ENCODE peak calls at places on chromosome 2, in ten cellular contexts. D, Q, E, I, X, H, B, S, W and V are unnamed samples.

GRCh38 chr2:190408538-190409271 is 550 bp downstream of the MFSD6 start:
- DNase-seq in Q (peak; percentile 62), H (peak; percentile 75), I (peak; percentile 51), W (peak; percentile 48), S (peak; percentile 55), B (peak; percentile 51), X (peak; percentile 74), D (peak; percentile 80), E (peak; percentile 43), V (peak; percentile 57)

GRCh38 chr2:128291161-128291843 is 27.4 kb downstream of the HS6ST1 start:
- DNase-seq in I (no peak), W (peak; percentile 44), B (no peak), E (peak; percentile 14), S (no peak), D (no peak), H (no peak), Q (no peak), X (no peak), V (no peak)

GRCh38 chr2:54708584-54709340 is 14.7 kb upstream of the EML6 start:
- DNase-seq in B (no peak), E (peak; percentile 23), X (peak; percentile 62), S (peak; percentile 42), H (no peak), W (peak; percentile 43), D (no peak), Q (peak; percentile 57), I (peak; percentile 42), V (no peak)

GRCh38 chr2:3680548-3681345 is 22.6 kb upstream of the DCDC2C start:
- DNase-seq in X (no peak), Q (no peak), E (no peak), D (no peak), I (no peak), B (no peak), W (no peak), S (no peak), H (no peak), V (no peak)

GRCh38 chr2:119629323-119629825 is 49.6 kb upstream of the TMEM177 start:
- DNase-seq in X (no peak), W (no peak), D (no peak), Q (no peak), H (no peak), B (no peak), E (no peak), S (no peak), I (no peak), V (no peak)

GRCh38 chr2:30271300-30271699 is 40.0 kb downstream of the LBH start:
- DNase-seq in I (no peak), D (no peak), X (no peak), W (no peak), S (no peak), E (no peak), H (no peak), B (no peak), Q (no peak), V (no peak)

GRCh38 chr2:224796695-224797305 is 80.6 kb upstream of the CCDC195 start:
- DNase-seq in B (no peak), H (no peak), W (no peak), Q (no peak), E (no peak), X (no peak), S (no peak), D (no peak), I (no peak), V (no peak)

GRCh38 chr2:163665817-163666216 is 70.0 kb downstream of the FIGN start:
- DNase-seq in I (no peak), S (peak; percentile 37), H (no peak), W (no peak), B (no peak), Q (no peak), D (no peak), E (no peak), X (no peak), V (no peak)

GRCh38 chr2:50783116-50783515 is 248.8 kb downstream of the NRXN1 start:
- DNase-seq in S (no peak), D (no peak), E (no peak), B (no peak), H (no peak), W (no peak), I (no peak), Q (no peak), X (no peak), V (no peak)

GRCh38 chr2:201900362-201900761 is 94.0 kb downstream of the CDK15 start:
- DNase-seq in B (no peak), S (peak; percentile 44), H (no peak), D (no peak), X (peak; percentile 37), E (no peak), I (no peak), W (no peak), Q (no peak), V (no peak)

GRCh38 chr2:220949476-220949875 is 622.6 kb downstream of the EPHA4 start:
- DNase-seq in E (no peak), Q (no peak), S (no peak), I (no peak), W (no peak), D (no peak), H (no peak), X (no peak), B (no peak), V (no peak)

GRCh38 chr2:44155577-44156446 is 12.9 kb upstream of the PPM1B start:
- DNase-seq in Q (no peak), I (no peak), S (peak; percentile 8), B (no peak), H (no peak), D (no peak), W (no peak), E (no peak), X (no peak), V (peak; percentile 59)

GRCh38 chr2:20457027-20457426 is 10.2 kb downstream of the RHOB start:
- DNase-seq in W (no peak), H (no peak), I (no peak), B (no peak), S (peak; percentile 61), Q (no peak), D (peak; percentile 54), E (no peak), X (no peak), V (no peak)

GRCh38 chr2:166375736-166376487 is at the start of gene SCN9A:
- DNase-seq in H (no peak), D (peak; percentile 77), S (peak; percentile 85), Q (peak; percentile 85), B (peak; percentile 87), I (peak; percentile 94), E (peak; percentile 69), W (peak; percentile 70), X (peak; percentile 73), V (peak; percentile 88)

DNA sequence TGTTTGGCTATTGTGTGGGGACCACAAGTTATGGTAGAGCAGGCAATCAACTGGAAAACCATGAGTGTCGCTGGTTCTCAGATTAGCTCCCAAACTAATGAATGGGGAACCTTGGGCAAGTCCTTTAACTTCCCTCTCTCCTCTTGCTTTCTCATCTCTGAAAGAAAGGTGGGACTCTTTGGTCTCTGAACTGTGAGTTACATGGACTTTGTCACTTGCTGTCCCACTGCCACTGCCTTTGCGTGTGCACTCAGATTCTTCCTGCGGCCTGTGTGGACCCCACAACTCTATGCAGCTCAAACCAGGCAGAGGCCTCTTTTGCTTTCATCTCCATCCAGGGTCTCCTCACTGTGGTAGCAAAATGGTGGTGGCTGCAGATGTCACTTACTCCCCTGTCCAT is 86.7 kb downstream of the RNF144A start:
- DNase-seq in E (no peak), B (no peak), D (no peak), Q (no peak), W (no peak), X (no peak), S (no peak), I (no peak), H (no peak), V (no peak)
- H3K4me1 ChIP-seq in E (peaks cover 45% of the 10 kb centered on the region), B (no peaks in the 10 kb centered on the region), D (no peaks in the 10 kb centered on the region), Q (peaks cover 22% of the 10 kb centered on the region), W (no peaks in the 10 kb centered on the region), X (no peaks in the 10 kb centered on the region), S (no peaks in the 10 kb centered on the region), I (no peaks in the 10 kb centered on the region), H (no peaks in the 10 kb centered on the region), V (no peaks in the 10 kb centered on the region)

DNA sequence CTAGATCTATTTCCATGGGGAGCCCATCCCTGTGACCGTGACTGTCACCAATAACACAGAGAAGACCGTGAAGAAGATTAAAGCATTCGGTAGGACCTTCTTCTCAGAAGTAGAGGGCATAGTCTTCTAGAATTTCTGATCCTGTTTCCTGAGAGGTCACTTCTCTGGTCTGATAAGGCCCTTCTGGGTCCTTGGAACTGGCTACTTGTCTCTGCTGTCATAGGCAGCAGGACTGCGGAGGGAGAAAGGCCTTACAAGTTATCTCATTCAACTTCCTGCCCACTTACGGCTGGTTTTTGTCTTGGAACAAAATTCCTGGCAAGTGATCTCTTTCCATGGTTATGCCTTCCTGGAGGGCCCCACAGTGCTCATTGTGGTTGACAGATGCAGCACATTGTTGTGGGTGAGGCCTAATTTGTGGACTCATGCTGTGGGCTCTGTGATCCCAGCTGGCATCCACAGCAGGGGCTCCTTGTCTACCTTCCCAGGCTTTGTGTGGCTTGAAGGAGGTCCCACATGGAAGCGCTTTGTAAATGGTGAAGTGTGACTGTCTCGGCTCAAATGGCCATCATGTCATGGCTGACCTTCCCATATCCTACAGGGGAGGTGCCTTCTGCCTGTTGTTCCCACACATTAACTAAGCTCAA is 22.0 kb downstream of the SAG start:
- DNase-seq in S (peak; percentile 9), W (no peak), B (no peak), H (no peak), I (peak; percentile 59), D (no peak), Q (no peak), X (no peak), E (no peak), V (no peak)
- H3K27me3 ChIP-seq in S (peaks cover 19% of the 10 kb centered on the region), W (no peaks in the 10 kb centered on the region), B (no peaks in the 10 kb centered on the region), H (no peaks in the 10 kb centered on the region), I (peaks cover 100% of the 10 kb centered on the region), D (no peaks in the 10 kb centered on the region), Q (no peaks in the 10 kb centered on the region), X (no peaks in the 10 kb centered on the region), E (no peaks in the 10 kb centered on the region), V (no peaks in the 10 kb centered on the region)

DNA sequence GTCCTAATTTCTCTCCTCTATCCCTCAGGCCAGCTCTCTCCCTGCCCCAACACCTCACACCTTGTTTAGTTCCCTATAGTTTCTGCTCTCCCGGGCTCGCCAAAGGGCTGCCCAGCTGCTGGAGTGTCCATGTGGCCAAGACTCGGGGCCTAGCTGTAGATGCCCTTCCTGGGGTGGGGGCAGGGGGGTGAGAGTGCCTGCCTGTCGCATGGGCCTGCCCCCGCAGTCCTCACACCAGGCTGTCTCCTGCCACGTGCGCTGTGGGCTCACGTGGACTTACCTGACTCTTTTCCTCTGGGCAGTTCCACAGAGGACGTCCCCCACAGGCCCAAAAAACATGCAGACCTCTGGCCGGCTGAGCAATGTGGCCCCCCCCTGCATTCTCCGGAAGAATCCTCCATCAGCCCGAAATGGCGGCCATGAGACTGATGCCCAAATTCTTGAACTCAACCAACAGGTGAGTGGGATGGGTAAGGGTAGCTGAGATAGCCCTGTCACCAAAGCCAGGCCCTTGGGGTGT is 7.4 kb upstream of the TMEM214 start:
- DNase-seq in B (no peak), D (no peak), W (no peak), S (no peak), H (no peak), E (no peak), X (no peak), I (no peak), Q (no peak), V (no peak)
- H3K4me3 ChIP-seq in B (no peak overlapping the region), D (no peak overlapping the region), W (no peak overlapping the region), S (no peak overlapping the region), H (no peak overlapping the region), E (no peak overlapping the region), X (no peak overlapping the region), I (no peak overlapping the region), Q (no peak overlapping the region), V (no peak overlapping the region)

DNA sequence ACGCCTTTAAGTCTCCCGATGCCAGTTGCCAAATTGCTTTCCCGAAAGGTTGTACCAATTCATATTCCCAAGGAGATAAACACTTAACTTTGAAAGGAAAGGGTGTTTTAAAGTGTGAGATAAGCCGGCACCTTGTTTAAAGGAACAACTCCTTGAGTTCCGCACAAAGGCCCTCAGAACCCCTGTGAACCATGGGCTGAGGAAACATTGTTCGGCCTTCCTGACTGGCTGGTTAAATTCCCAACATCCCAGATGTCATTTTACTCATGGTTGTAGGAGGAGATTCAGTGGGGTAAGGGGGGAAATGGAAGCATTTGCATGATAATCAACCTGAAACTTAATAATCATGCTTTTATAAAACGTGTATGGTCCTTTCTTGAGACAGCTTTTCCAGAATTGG is 126.5 kb downstream of the BCL11A start:
- DNase-seq in I (no peak), X (no peak), S (no peak), D (no peak), H (no peak), Q (peak; percentile 18), E (no peak), B (no peak), W (no peak), V (peak; percentile 77)
- H3K4me1 ChIP-seq in I (peaks cover 15% of the 10 kb centered on the region), X (no peaks in the 10 kb centered on the region), S (no peaks in the 10 kb centered on the region), D (no peaks in the 10 kb centered on the region), H (no peaks in the 10 kb centered on the region), Q (no peaks in the 10 kb centered on the region), E (no peaks in the 10 kb centered on the region), B (peaks cover 2% of the 10 kb centered on the region), W (no peaks in the 10 kb centered on the region), V (peaks cover 31% of the 10 kb centered on the region)